ENCODE peak calls at places on chromosomes 3 and 15, in five cellular contexts. One of them, this sample, is unnamed.

GRCh38 chr15:62147149-62148013 is 17.7 kb downstream of the C2CD4B start:
- DNase-seq in HCT116: no peak
- DNase-seq in pons: no peak
- DNase-seq in LoVo: no peak
- DNase-seq in choroid plexus epithelial cell: no peak
- DNase-seq in this sample: no peak

GRCh38 chr15:93072440-93073394 is 16.3 kb downstream of the RGMA start:
- DNase-seq in HCT116: peak
- DNase-seq in choroid plexus epithelial cell: peak
- DNase-seq in LoVo: no peak
- DNase-seq in pons: no peak
- DNase-seq in this sample: peak

GRCh38 chr3:135368316-135368715 is 573.3 kb downstream of the EPHB1 start:
- DNase-seq in choroid plexus epithelial cell: no peak
- DNase-seq in LoVo: no peak
- DNase-seq in HCT116: no peak
- DNase-seq in pons: no peak
- DNase-seq in this sample: no peak

GRCh38 chr15:70856884-70857546 is 3.1 kb upstream of the LARP6 start:
- DNase-seq in LoVo: peak
- DNase-seq in HCT116: peak
- DNase-seq in choroid plexus epithelial cell: peak
- DNase-seq in pons: peak
- DNase-seq in this sample: peak

GRCh38 chr15:63521405-63522142 is 17.2 kb downstream of the USP3 start:
- DNase-seq in pons: no peak
- DNase-seq in LoVo: no peak
- DNase-seq in HCT116: no peak
- DNase-seq in choroid plexus epithelial cell: peak
- DNase-seq in this sample: no peak

GRCh38 chr3:193960485-193961172 is 175.3 kb upstream of the HES1 start:
- DNase-seq in pons: peak
- DNase-seq in LoVo: peak
- DNase-seq in choroid plexus epithelial cell: no peak
- DNase-seq in HCT116: no peak
- DNase-seq in this sample: no peak

GRCh38 chr3:149371001-149371722 is 6.3 kb downstream of the TM4SF1 start:
- DNase-seq in LoVo: peak
- DNase-seq in pons: peak
- DNase-seq in choroid plexus epithelial cell: peak
- DNase-seq in HCT116: no peak
- DNase-seq in this sample: no peak

GRCh38 chr15:101169457-101170071 is 82.3 kb downstream of the CHSY1 start:
- DNase-seq in pons: no peak
- DNase-seq in LoVo: no peak
- DNase-seq in choroid plexus epithelial cell: no peak
- DNase-seq in HCT116: no peak
- DNase-seq in this sample: no peak

GRCh38 chr3:143363276-143363675 is 243.7 kb downstream of the CHST2 start:
- DNase-seq in choroid plexus epithelial cell: peak
- DNase-seq in LoVo: no peak
- DNase-seq in pons: no peak
- DNase-seq in HCT116: no peak
- DNase-seq in this sample: no peak

GRCh38 chr3:178443634-178444033 is 92.6 kb upstream of the KCNMB2 start:
- DNase-seq in LoVo: no peak
- DNase-seq in pons: no peak
- DNase-seq in HCT116: no peak
- DNase-seq in choroid plexus epithelial cell: peak
- DNase-seq in this sample: no peak

GRCh38 chr3:195441971-195442572 is 748 bp downstream of the ACAP2 start:
- DNase-seq in choroid plexus epithelial cell: peak
- DNase-seq in HCT116: no peak
- DNase-seq in pons: peak
- DNase-seq in LoVo: no peak
- DNase-seq in this sample: no peak

GRCh38 chr15:42584031-42584765 is 8.8 kb downstream of the STARD9 start:
- DNase-seq in LoVo: no peak
- DNase-seq in choroid plexus epithelial cell: no peak
- DNase-seq in HCT116: no peak
- DNase-seq in pons: peak
- DNase-seq in this sample: no peak

GRCh38 chr3:1696654-1697275 is 401.9 kb upstream of the CNTN4 start:
- DNase-seq in HCT116: no peak
- DNase-seq in choroid plexus epithelial cell: no peak
- DNase-seq in pons: no peak
- DNase-seq in LoVo: no peak
- DNase-seq in this sample: no peak

GRCh38 chr3:170233532-170233931 is 11.3 kb downstream of the PRKCI start:
- DNase-seq in LoVo: peak
- DNase-seq in HCT116: no peak
- DNase-seq in pons: no peak
- DNase-seq in choroid plexus epithelial cell: peak
- DNase-seq in this sample: peak

GRCh38 chr15:74709011-74709410 is 13.2 kb upstream of the EDC3 start:
- DNase-seq in HCT116: no peak
- DNase-seq in pons: no peak
- DNase-seq in LoVo: no peak
- DNase-seq in choroid plexus epithelial cell: no peak
- DNase-seq in this sample: no peak

GRCh38 chr15:51801391-51801835 is 28.0 kb upstream of the TMOD3 start:
- DNase-seq in HCT116: peak
- DNase-seq in pons: peak
- DNase-seq in LoVo: peak
- DNase-seq in choroid plexus epithelial cell: peak
- DNase-seq in this sample: no peak

GRCh38 chr15:39720721-39721611 is 61.7 kb downstream of the FSIP1 start:
- DNase-seq in pons: no peak
- DNase-seq in HCT116: no peak
- DNase-seq in choroid plexus epithelial cell: peak
- DNase-seq in LoVo: no peak
- DNase-seq in this sample: peak

GRCh38 chr3:130091958-130092357 is 10.3 kb downstream of the ALG1L2 start:
- DNase-seq in HCT116: no peak
- DNase-seq in LoVo: no peak
- DNase-seq in choroid plexus epithelial cell: no peak
- DNase-seq in pons: no peak
- DNase-seq in this sample: no peak

GRCh38 chr15:83066034-83066760 is 855 bp downstream of the BTBD1 start:
- DNase-seq in choroid plexus epithelial cell: peak
- DNase-seq in HCT116: no peak
- DNase-seq in LoVo: peak
- DNase-seq in pons: no peak
- DNase-seq in this sample: no peak

This sample was measured in fibroblast of the conjunctiva.